ENCODE peak calls at places on chromosomes 16 and 17, in eight cellular contexts. H, Q, O, X, E, I, R and L are unnamed samples.

GRCh38 chr16:84482001-84482891 is 22.2 kb downstream of the MEAK7 start:
- DNase-seq in H (no peak), Q (no peak), O (no peak), X (no peak), E (no peak), I (no peak), R (no peak), L (no peak)

GRCh38 chr16:19809121-19809635 is 75.5 kb downstream of the GPRC5B start:
- DNase-seq in H (no peak), Q (no peak), O (no peak), X (peak), E (peak), I (no peak), R (no peak), L (no peak)

GRCh38 chr16:53369921-53370320 is 64.3 kb upstream of the RBL2 start:
- DNase-seq in H (no peak), Q (no peak), O (no peak), X (peak), E (no peak), I (no peak), R (no peak), L (no peak)

GRCh38 chr17:72632026-72632684 is 460.3 kb downstream of the SLC39A11 start:
- DNase-seq in H (no peak), Q (no peak), O (peak), X (no peak), E (no peak), I (peak), R (no peak), L (no peak)

GRCh38 chr17:7403043-7403901 is 625 bp downstream of the TMEM256 start:
- DNase-seq in H (peak), Q (peak), O (peak), X (no peak), E (peak), I (peak), R (peak), L (no peak)

GRCh38 chr17:20997711-20998570 is 44.9 kb downstream of the USP22 start:
- DNase-seq in H (no peak), Q (no peak), O (no peak), X (no peak), E (peak), I (no peak), R (no peak), L (no peak)

GRCh38 chr17:1985093-1985492 is 40.0 kb downstream of the RTN4RL1 start:
- DNase-seq in H (no peak), Q (no peak), O (no peak), X (no peak), E (no peak), I (no peak), R (no peak), L (no peak)

GRCh38 chr17:78383725-78384471 is 5.4 kb downstream of the PGS1 start:
- DNase-seq in H (peak), Q (peak), O (no peak), X (peak), E (peak), I (no peak), R (no peak), L (no peak)

GRCh38 chr16:84349852-84350565 is 18.3 kb upstream of the ATP2C2 start:
- DNase-seq in H (no peak), Q (no peak), O (no peak), X (no peak), E (no peak), I (no peak), R (no peak), L (no peak)

GRCh38 chr17:2101448-2102257 is 46.8 kb downstream of the HIC1 start:
- DNase-seq in H (no peak), Q (no peak), O (no peak), X (peak), E (no peak), I (no peak), R (no peak), L (no peak)

GRCh38 chr17:77819497-77819896 is 139.0 kb upstream of the TNRC6C start:
- DNase-seq in H (no peak), Q (no peak), O (no peak), X (no peak), E (no peak), I (no peak), R (no peak), L (no peak)

GRCh38 chr16:83403751-83404150 is 404.0 kb upstream of the HSBP1 start:
- DNase-seq in H (no peak), Q (no peak), O (no peak), X (no peak), E (no peak), I (no peak), R (no peak), L (no peak)

GRCh38 chr17:16085066-16085699 is 85.6 kb downstream of the TTC19 start:
- DNase-seq in H (no peak), Q (no peak), O (no peak), X (no peak), E (no peak), I (no peak), R (no peak), L (no peak)

GRCh38 chr17:58352843-58353719 is 1.1 kb upstream of the SUPT4H1 start:
- DNase-seq in H (peak), Q (no peak), O (no peak), X (peak), E (no peak), I (no peak), R (peak), L (peak)

GRCh38 chr16:84449156-84450140 is 55.0 kb downstream of the MEAK7 start:
- DNase-seq in H (no peak), Q (no peak), O (no peak), X (no peak), E (no peak), I (no peak), R (no peak), L (no peak)

GRCh38 chr17:61461586-61461966 is 9.4 kb downstream of the TBX4 start:
- DNase-seq in H (no peak), Q (no peak), O (no peak), X (no peak), E (no peak), I (no peak), R (no peak), L (no peak)

GRCh38 chr16:85984947-85985451 is 86.0 kb downstream of the IRF8 start:
- DNase-seq in H (peak), Q (no peak), O (no peak), X (no peak), E (no peak), I (no peak), R (no peak), L (no peak)

GRCh38 chr16:67444259-67445125 is 13.6 kb downstream of the HSD11B2 start:
- DNase-seq in H (no peak), Q (no peak), O (no peak), X (no peak), E (no peak), I (no peak), R (no peak), L (no peak)

GRCh38 chr17:4394208-4395110 is 28.0 kb upstream of the UBE2G1 start:
- DNase-seq in H (peak), Q (no peak), O (no peak), X (no peak), E (no peak), I (no peak), R (no peak), L (peak)

GRCh38 chr16:8887952-8888560 is 5.9 kb downstream of the LITAFD start:
- DNase-seq in H (no peak), Q (no peak), O (no peak), X (no peak), E (peak), I (no peak), R (no peak), L (no peak)

GRCh38 chr16:11748404-11749254 is 6.0 kb upstream of the TXNDC11 start:
- DNase-seq in H (no peak), Q (no peak), O (no peak), X (no peak), E (no peak), I (no peak), R (no peak), L (no peak)

GRCh38 chr17:51260960-51261958 is 913 bp downstream of the UTP18 start:
- DNase-seq in H (peak), Q (peak), O (peak), X (peak), E (peak), I (peak), R (peak), L (peak)